ENCODE peak calls at places on chromosome X, in six cellular contexts. Q, N, R, V, Z and D are unnamed samples.

GRCh38 chrX:151821226-151821625 is 86.7 kb downstream of the CNGA2 start:
- DNase-seq in R (no peak), N (no peak), V (no peak), Q (no peak), Z (no peak), D (no peak)

GRCh38 chrX:1249101-1249887 is 19.3 kb upstream of the CSF2RA start:
- DNase-seq in Q (no peak), R (no peak), N (peak; percentile 69), V (no peak), Z (peak; percentile 69), D (peak; percentile 54)

GRCh38 chrX:13029831-13030771 is 14.3 kb downstream of the FAM9C start:
- DNase-seq in Q (no peak), Z (peak; percentile 72), V (no peak), N (no peak), R (peak; percentile 1), D (peak; percentile 37)

GRCh38 chrX:22237479-22237878 is 35.2 kb upstream of the CBLL2 start:
- DNase-seq in N (no peak), R (peak; percentile 21), V (no peak), Z (no peak), Q (no peak), D (no peak)

GRCh38 chrX:128457674-128458073 is 405.5 kb upstream of the ACTRT1 start:
- DNase-seq in R (no peak), Q (no peak), Z (no peak), V (no peak), N (no peak), D (no peak)

GRCh38 chrX:36436286-36436860 is 516.8 kb downstream of the CFAP47 start:
- DNase-seq in Q (no peak), R (no peak), Z (no peak), N (no peak), V (no peak), D (no peak)

GRCh38 chrX:8864151-8864550 is 63.0 kb upstream of the FAM9A start:
- DNase-seq in Q (peak; percentile 28), N (no peak), Z (no peak), R (no peak), V (no peak), D (no peak)

GRCh38 chrX:119488749-119489148 is 20.5 kb downstream of the SLC25A5 start:
- DNase-seq in V (peak; percentile 81), Q (peak; percentile 4), N (no peak), R (peak; percentile 38), Z (peak; percentile 51), D (peak; percentile 39)

GRCh38 chrX:152086141-152086540 is 52.2 kb downstream of the MAGEA10 start:
- DNase-seq in Z (no peak), V (no peak), N (no peak), Q (no peak), R (no peak), D (no peak)

GRCh38 chrX:150486011-150486410 is 82.4 kb upstream of the MTM1 start:
- DNase-seq in Z (peak; percentile 51), N (peak; percentile 66), V (no peak), R (peak; percentile 47), Q (peak; percentile 48), D (peak; percentile 50)

GRCh38 chrX:119234931-119235555 is 1.0 kb upstream of the PGRMC1 start:
- DNase-seq in Q (no peak), R (peak; percentile 42), V (no peak), N (no peak), Z (no peak), D (no peak)

GRCh38 chrX:78753571-78753970 is 6.1 kb downstream of the LPAR4 start:
- DNase-seq in R (no peak), Q (no peak), Z (no peak), N (no peak), V (no peak), D (no peak)

GRCh38 chrX:18286322-18286831 is 65.7 kb upstream of the BEND2 start:
- DNase-seq in Z (no peak), R (no peak), V (no peak), N (no peak), Q (no peak), D (no peak)

GRCh38 chrX:102514536-102514935 is 2.0 kb downstream of the TMSB15A start:
- DNase-seq in Z (no peak), Q (no peak), N (no peak), R (no peak), V (no peak), D (no peak)

GRCh38 chrX:28966335-28966734 is 379.1 kb downstream of the IL1RAPL1 start:
- DNase-seq in Z (no peak), R (peak; percentile 0), N (no peak), V (no peak), Q (no peak), D (peak; percentile 36)

GRCh38 chrX:123731987-123732678 is 719 bp downstream of the THOC2 start:
- DNase-seq in Q (no peak), N (peak; percentile 61), R (no peak), Z (peak; percentile 41), V (no peak), D (peak; percentile 3)

GRCh38 chrX:150767045-150767395 is 73.8 kb downstream of the MTMR1 start:
- DNase-seq in Q (no peak), N (no peak), R (no peak), V (no peak), Z (no peak), D (no peak)

GRCh38 chrX:2715066-2715600 is 24.0 kb downstream of the CD99 start:
- DNase-seq in R (no peak), V (no peak), Z (no peak), N (no peak), Q (no peak), D (no peak)

GRCh38 chrX:826448-826847 is 195.9 kb downstream of the SHOX start:
- DNase-seq in Q (no peak), N (no peak), V (no peak), Z (no peak), R (no peak), D (no peak)

GRCh38 chrX:154436597-154437397 is at the start of gene GDI1:
- DNase-seq in Q (peak; percentile 57), V (no peak), N (peak; percentile 74), R (peak; percentile 66), Z (peak; percentile 61), D (peak; percentile 70)

GRCh38 chrX:56745019-56745418 is 16.0 kb downstream of the NBDY start:
- DNase-seq in V (no peak), Z (no peak), R (peak; percentile 78), Q (no peak), N (no peak), D (no peak)

GRCh38 chrX:154799554-154800348 is 5.5 kb downstream of the MPP1 start:
- DNase-seq in R (peak; percentile 2), N (no peak), V (no peak), Z (peak; percentile 48), Q (peak; percentile 98), D (no peak)

GRCh38 chrX:19237919-19238318 is 105.8 kb upstream of the PDHA1 start:
- DNase-seq in Z (no peak), N (no peak), R (peak; percentile 6), Q (no peak), V (no peak), D (no peak)

GRCh38 chrX:9746148-9746880 is 19.3 kb downstream of the GPR143 start:
- DNase-seq in N (no peak), Z (no peak), Q (no peak), R (no peak), V (no peak), D (no peak)

GRCh38 chrX:9515973-9516538 is 51.2 kb downstream of the TBL1X start:
- DNase-seq in N (no peak), V (no peak), R (no peak), Q (no peak), Z (no peak), D (peak; percentile 46)

GRCh38 chrX:16665089-16665488 is 15.1 kb downstream of the S100G start:
- DNase-seq in V (no peak), R (peak; percentile 63), Z (no peak), N (no peak), Q (no peak), D (no peak)

GRCh38 chrX:78104447-78105176 is 564 bp downstream of the PGK1 start:
- DNase-seq in N (peak; percentile 82), Q (peak; percentile 0), R (peak; percentile 69), V (no peak), Z (peak; percentile 72), D (peak; percentile 73)

GRCh38 chrX:17464196-17464595 is 89.2 kb downstream of the NHS start:
- DNase-seq in Z (no peak), V (no peak), R (no peak), N (no peak), Q (no peak), D (no peak)

GRCh38 chrX:99750721-99751120 is 659.4 kb downstream of the PCDH19 start:
- DNase-seq in N (no peak), Q (no peak), V (no peak), Z (no peak), R (no peak), D (no peak)

GRCh38 chrX:153494541-153495361 is at the start of gene BGN:
- DNase-seq in N (peak; percentile 83), R (peak; percentile 17), V (no peak), Z (peak; percentile 59), Q (no peak), D (no peak)

GRCh38 chrX:39984191-39984956 is 113.4 kb downstream of the BCOR start:
- DNase-seq in N (no peak), R (no peak), Q (no peak), V (no peak), Z (peak; percentile 60), D (peak; percentile 47)

GRCh38 chrX:110097920-110098319 is 95.0 kb downstream of the TMEM164 start:
- DNase-seq in Z (no peak), N (no peak), V (no peak), R (no peak), Q (peak; percentile 44), D (no peak)

GRCh38 chrX:38351346-38351745 is 1.1 kb upstream of the OTC start:
- DNase-seq in N (no peak), R (no peak), V (no peak), Q (no peak), Z (no peak), D (no peak)

GRCh38 chrX:134377537-134377936 is 82.4 kb upstream of the HPRT1 start:
- DNase-seq in R (peak; percentile 41), Q (no peak), N (no peak), V (no peak), Z (peak; percentile 34), D (peak; percentile 68)